ENCODE peak calls at places on chromosomes 5 and 9, in six cellular contexts. R is neural crest cell, C is neuronal stem cell, N is iPS-NIHi11, B is pancreas, J is spleen. G is an unnamed sample.

GRCh38 chr5:100647461-100648230 is 112.5 kb downstream of the FAM174A start:
- DNase-seq in R (no peak), C (no peak), N (peak; percentile 14), B (peak; percentile 37), J (no peak), G (peak; percentile 19)

GRCh38 chr9:92706218-92706940 is 36.4 kb upstream of the IPPK start:
- DNase-seq in R (no peak), C (no peak), N (peak; percentile 66), B (no peak), J (no peak), G (peak; percentile 44)

GRCh38 chr5:33702867-33703266 is 188.9 kb downstream of the ADAMTS12 start:
- DNase-seq in R (no peak), C (no peak), N (no peak), B (no peak), J (no peak), G (no peak)

GRCh38 chr9:107439991-107440456 is 49.5 kb downstream of the KLF4 start:
- DNase-seq in R (no peak), C (peak; percentile 38), N (no peak), B (no peak), J (no peak), G (no peak)

GRCh38 chr9:8717146-8717545 is 917.6 kb upstream of the DMAC1 start:
- DNase-seq in R (no peak), C (no peak), N (no peak), B (no peak), J (no peak), G (no peak)

GRCh38 chr5:32018476-32019436 is 155.4 kb downstream of the GOLPH3 start:
- DNase-seq in R (no peak), C (no peak), N (no peak), B (no peak), J (peak; percentile 62), G (no peak)

GRCh38 chr9:10869687-10870086 is 256.9 kb upstream of the PTPRD start:
- DNase-seq in R (no peak), C (no peak), N (no peak), B (no peak), J (no peak), G (no peak)

GRCh38 chr9:27371382-27371781 is 74.4 kb upstream of the EQTN start:
- DNase-seq in R (no peak), C (no peak), N (peak; percentile 42), B (peak; percentile 70), J (no peak), G (no peak)

GRCh38 chr9:127225747-127226646 is 38.6 kb upstream of the GARNL3 start:
- DNase-seq in R (no peak), C (no peak), N (no peak), B (no peak), J (peak; percentile 78), G (peak; percentile 11)

GRCh38 chr5:142239394-142240159 is 85.2 kb downstream of the SPRY4 start:
- DNase-seq in R (no peak), C (no peak), N (no peak), B (no peak), J (no peak), G (no peak)

GRCh38 chr5:128469924-128470323 is 68.1 kb downstream of the FBN2 start:
- DNase-seq in R (no peak), C (no peak), N (no peak), B (no peak), J (no peak), G (peak; percentile 2)

GRCh38 chr5:168607946-168608345 is 28.8 kb upstream of the PANK3 start:
- DNase-seq in R (no peak), C (no peak), N (no peak), B (no peak), J (no peak), G (no peak)

GRCh38 chr5:21774791-21775190 is 1078.4 kb downstream of the CDH12 start:
- DNase-seq in R (no peak), C (no peak), N (peak; percentile 6), B (no peak), J (no peak), G (peak; percentile 5)